ENCODE peak calls at places on chromosomes 2 and 18, in eight cellular contexts. J is K562, X is H1, M is suprapubic skin, E is ovary, W is SK-N-SH, F is transverse colon, D is tibial nerve. S is an unnamed sample.

GRCh38 chr18:45841060-45841764 is 15.7 kb downstream of the SIGLEC15 start:
- DNase-seq in W (no peak), D (no peak), E (no peak), F (no peak), M (no peak), X (no peak), J (no peak), S (no peak)

GRCh38 chr2:230046491-230046890 is 22.2 kb downstream of the SLC16A14 start:
- DNase-seq in M (no peak), X (no peak), F (no peak), E (no peak), D (no peak), J (no peak), W (no peak), S (no peak)

GRCh38 chr2:64636105-64636873 is 17.4 kb downstream of the SERTAD2 start:
- DNase-seq in W (no peak), J (peak; percentile 31), F (no peak), M (no peak), D (no peak), E (no peak), X (peak; percentile 47), S (peak; percentile 40)

GRCh38 chr2:177164131-177164530 is 48.5 kb upstream of the HNRNPA3 start:
- DNase-seq in W (no peak), D (no peak), F (no peak), J (no peak), X (no peak), E (no peak), M (no peak), S (no peak)

GRCh38 chr2:166147883-166148282 is 20.1 kb upstream of the SCN1A start:
- DNase-seq in W (no peak), F (no peak), E (no peak), M (no peak), X (no peak), D (no peak), J (no peak), S (no peak)

GRCh38 chr2:68709421-68709911 is 25.1 kb upstream of the ARHGAP25 start:
- DNase-seq in M (no peak), E (no peak), X (peak; percentile 52), D (no peak), J (peak; percentile 30), F (no peak), W (peak; percentile 52), S (no peak)

GRCh38 chr2:132037527-132038178 is 124.1 kb downstream of the ANKRD30BL start:
- DNase-seq in W (peak; percentile 61), E (no peak), X (peak; percentile 69), J (peak; percentile 9), D (no peak), M (no peak), F (no peak), S (peak; percentile 58)

GRCh38 chr18:13362051-13362450 is 143.5 kb downstream of the LDLRAD4 start:
- DNase-seq in X (no peak), F (no peak), M (no peak), D (no peak), J (no peak), W (no peak), E (no peak), S (no peak)

GRCh38 chr2:33395660-33396249 is 80.7 kb upstream of the RASGRP3 start:
- DNase-seq in F (peak; percentile 57), E (peak; percentile 23), D (peak; percentile 26), M (no peak), X (peak; percentile 64), W (peak; percentile 50), J (peak; percentile 54), S (no peak)

GRCh38 chr2:220469201-220469600 is 841.8 kb downstream of the SLC4A3 start:
- DNase-seq in D (no peak), J (no peak), F (no peak), W (no peak), M (no peak), E (no peak), X (no peak), S (no peak)

GRCh38 chr2:56713161-56713676 is 529.4 kb downstream of the CCDC85A start:
- DNase-seq in M (no peak), W (no peak), E (no peak), X (no peak), J (no peak), F (no peak), D (no peak), S (no peak)

GRCh38 chr18:32049393-32050161 is 31.0 kb downstream of the RNF125 start:
- DNase-seq in F (peak; percentile 55), M (no peak), D (no peak), J (no peak), X (no peak), E (no peak), W (no peak), S (no peak)

GRCh38 chr2:197205590-197206215 is 104.9 kb downstream of the ANKRD44 start:
- DNase-seq in M (no peak), F (peak; percentile 30), X (no peak), W (no peak), E (no peak), D (no peak), J (no peak), S (no peak)

GRCh38 chr18:63102941-63103744 is 216.4 kb downstream of the BCL2 start:
- DNase-seq in D (no peak), M (no peak), E (no peak), W (no peak), X (no peak), J (no peak), F (no peak), S (no peak)

GRCh38 chr2:223027442-223027841 is 24.5 kb upstream of the KCNE4 start:
- DNase-seq in F (no peak), J (no peak), D (no peak), W (no peak), E (no peak), X (no peak), M (no peak), S (no peak)

DNA sequence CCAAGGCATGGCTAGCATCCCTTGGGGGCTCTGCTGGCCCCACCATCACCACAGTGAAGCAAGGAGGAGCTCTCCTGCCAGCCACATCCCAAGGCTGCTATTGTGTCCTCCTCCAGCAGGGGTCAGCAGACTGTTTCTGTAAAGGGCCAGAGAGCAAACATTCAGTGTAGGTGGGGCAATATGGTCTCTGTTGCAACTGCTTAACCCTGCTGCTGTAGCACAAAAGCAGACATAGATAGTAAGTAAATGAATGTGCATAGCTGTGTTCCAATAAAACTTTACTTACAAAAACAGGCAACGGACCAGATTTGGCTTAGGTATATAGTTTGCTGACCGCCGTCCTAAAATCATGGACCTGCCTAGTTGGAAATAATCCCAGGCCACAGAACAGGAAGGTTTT is 36.4 kb upstream of the ZBTB7C start:
- DNase-seq in F (peak; percentile 83), M (peak; percentile 87), W (peak; percentile 66), D (peak; percentile 75), J (peak; percentile 62), X (peak; percentile 92), E (peak; percentile 59), S (peak; percentile 77)
- TF ChIP-seq EP300 in F (no peak), M (no peak), W (no peak), D (no peak), J (no peak), X (no peak), E (no peak), S (no peak)

GRCh38 chr2:232838406-232838874 is 31.6 kb upstream of the SNORC start:
- DNase-seq in M (no peak), W (no peak), D (no peak), E (no peak), F (peak; percentile 53), X (no peak), J (peak; percentile 20), S (no peak)

GRCh38 chr2:232843860-232844259 is 26.2 kb upstream of the SNORC start:
- DNase-seq in W (no peak), F (no peak), D (no peak), X (no peak), E (no peak), M (no peak), J (no peak), S (no peak)

GRCh38 chr2:232836934-232837333 is 33.1 kb upstream of the SNORC start:
- DNase-seq in M (no peak), F (no peak), W (no peak), D (no peak), J (no peak), X (no peak), E (no peak), S (no peak)

GRCh38 chr2:232842689-232843088 is 27.4 kb upstream of the SNORC start:
- DNase-seq in J (no peak), F (no peak), M (no peak), X (no peak), E (no peak), D (no peak), W (no peak), S (no peak)

GRCh38 chr2:232839680-232840079 is 30.4 kb upstream of the SNORC start:
- DNase-seq in F (peak; percentile 64), X (no peak), D (peak; percentile 25), M (no peak), W (no peak), J (no peak), E (no peak), S (peak; percentile 72)
- H3K36me3 ChIP-seq in F (peaks cover 29% of the 10 kb centered on the region), X (peaks cover 32% of the 10 kb centered on the region), D (peaks cover 76% of the 10 kb centered on the region), M (peaks cover 71% of the 10 kb centered on the region), W (peaks cover 45% of the 10 kb centered on the region), J (peaks cover 71% of the 10 kb centered on the region), E (no peaks in the 10 kb centered on the region), S (peaks cover 81% of the 10 kb centered on the region)

DNA sequence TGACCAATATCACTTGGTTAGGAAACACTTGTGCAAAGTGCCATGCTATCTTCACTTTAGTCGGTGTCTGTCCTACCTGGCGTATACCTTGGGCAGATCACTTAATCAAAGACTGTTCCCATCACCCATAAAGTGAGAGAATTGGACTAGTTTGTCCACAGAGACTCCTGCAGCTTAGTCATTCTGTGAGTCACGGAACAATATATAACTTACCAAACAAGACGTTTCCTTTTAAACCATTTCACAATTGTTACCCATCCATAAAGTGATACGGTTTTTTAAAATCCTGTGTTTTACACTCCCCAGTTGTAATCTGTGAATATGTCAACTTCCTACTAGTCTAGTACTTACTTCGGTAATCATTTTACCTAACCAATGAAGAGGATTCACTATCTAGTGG is 499.3 kb upstream of the SMIM21 start:
- DNase-seq in W (no peak), J (no peak), E (no peak), D (no peak), X (no peak), F (no peak), M (no peak), S (no peak)
- TF ChIP-seq EP300 in W (no peak), J (no peak), E (no peak), D (no peak), X (no peak), F (no peak), M (no peak), S (no peak)

GRCh38 chr2:101858246-101858645 is 133.5 kb upstream of the IL1R2 start:
- DNase-seq in D (no peak), W (no peak), X (no peak), F (no peak), E (no peak), J (no peak), M (no peak), S (no peak)

GRCh38 chr2:101855776-101856175 is 136.0 kb upstream of the IL1R2 start:
- DNase-seq in W (no peak), X (no peak), E (no peak), F (no peak), D (no peak), J (no peak), M (no peak), S (no peak)

GRCh38 chr2:101852824-101853223 is 138.9 kb upstream of the IL1R2 start:
- DNase-seq in W (no peak), F (no peak), X (no peak), E (no peak), J (no peak), M (no peak), D (no peak), S (no peak)

GRCh38 chr2:101850991-101851390 is 140.8 kb upstream of the IL1R2 start:
- DNase-seq in W (no peak), M (no peak), J (no peak), X (no peak), F (no peak), D (no peak), E (no peak), S (no peak)

GRCh38 chr2:101854877-101855276 is 136.9 kb upstream of the IL1R2 start:
- DNase-seq in E (no peak), X (no peak), W (no peak), F (peak; percentile 60), J (no peak), D (no peak), M (no peak), S (no peak)
- H3K36me3 ChIP-seq in E (no peaks in the 10 kb centered on the region), X (peaks cover 31% of the 10 kb centered on the region), W (peaks cover 79% of the 10 kb centered on the region), F (peaks cover 13% of the 10 kb centered on the region), J (peaks cover 41% of the 10 kb centered on the region), D (peaks cover 38% of the 10 kb centered on the region), M (peaks cover 19% of the 10 kb centered on the region), S (peaks cover 46% of the 10 kb centered on the region)